ENCODE peak calls at places on chromosome 5, in six cellular contexts. A is H1, D is HepG2, V is SK-N-SH, B is K562, P is GM12878. W is an unnamed sample.

GRCh38 chr5:154487541-154487940 is 9.5 kb upstream of the HAND1 start:
- DNase-seq in A (no peak), D (no peak), V (peak; percentile 81), B (no peak), P (peak; percentile 60), W (no peak)

GRCh38 chr5:68225188-68225910 is 9.8 kb downstream of the PIK3R1 start:
- DNase-seq in A (no peak), D (peak; percentile 23), V (no peak), B (no peak), P (no peak), W (peak; percentile 40)

GRCh38 chr5:23466401-23466886 is 41.0 kb upstream of the PRDM9 start:
- DNase-seq in A (no peak), D (peak; percentile 75), V (no peak), B (no peak), P (no peak), W (no peak)

GRCh38 chr5:19369048-19369447 is 619.0 kb downstream of the CDH18 start:
- DNase-seq in A (no peak), D (no peak), V (no peak), B (no peak), P (no peak), W (no peak)

GRCh38 chr5:72093231-72093630 is 14.0 kb upstream of the MAP1B start:
- DNase-seq in A (no peak), D (no peak), V (no peak), B (no peak), P (no peak), W (no peak)

GRCh38 chr5:179275941-179276837 is 69.1 kb downstream of the ADAMTS2 start:
- DNase-seq in A (no peak), D (peak; percentile 26), V (no peak), B (peak; percentile 46), P (no peak), W (no peak)

GRCh38 chr5:141800629-141801028 is 77.6 kb downstream of the PCDH1 start:
- DNase-seq in A (no peak), D (no peak), V (peak; percentile 84), B (no peak), P (no peak), W (no peak)

GRCh38 chr5:1255081-1255561 is 29.9 kb downstream of the SLC6A18 start:
- DNase-seq in A (no peak), D (no peak), V (no peak), B (no peak), P (no peak), W (no peak)

GRCh38 chr5:53059281-53059680 is 50.3 kb downstream of the MOCS2 start:
- DNase-seq in A (no peak), D (no peak), V (no peak), B (no peak), P (no peak), W (no peak)

GRCh38 chr5:154583545-154584168 is 105.6 kb upstream of the HAND1 start:
- DNase-seq in A (no peak), D (no peak), V (no peak), B (no peak), P (no peak), W (no peak)

GRCh38 chr5:33370135-33370472 is 70.7 kb upstream of the TARS1 start:
- DNase-seq in A (no peak), D (no peak), V (no peak), B (no peak), P (no peak), W (no peak)

GRCh38 chr5:73022480-73023169 is 66.8 kb downstream of the FCHO2 start:
- DNase-seq in A (no peak), D (peak; percentile 86), V (no peak), B (no peak), P (no peak), W (no peak)

GRCh38 chr5:96014395-96014794 is 52.7 kb upstream of the ELL2 start:
- DNase-seq in A (no peak), D (no peak), V (no peak), B (no peak), P (no peak), W (no peak)

GRCh38 chr5:52774005-52774410 is 13.7 kb upstream of the ITGA1 start:
- DNase-seq in A (no peak), D (no peak), V (no peak), B (no peak), P (no peak), W (no peak)

GRCh38 chr5:133195250-133195649 is 143.4 kb downstream of the HSPA4 start:
- DNase-seq in A (no peak), D (no peak), V (no peak), B (no peak), P (no peak), W (no peak)

GRCh38 chr5:133196441-133197085 is 144.8 kb downstream of the HSPA4 start:
- DNase-seq in A (no peak), D (no peak), V (no peak), B (no peak), P (no peak), W (no peak)

GRCh38 chr5:133189881-133190280 is 138.1 kb downstream of the HSPA4 start:
- DNase-seq in A (no peak), D (no peak), V (no peak), B (no peak), P (no peak), W (no peak)

GRCh38 chr5:133192716-133193115 is 140.9 kb downstream of the HSPA4 start:
- DNase-seq in A (no peak), D (no peak), V (no peak), B (no peak), P (no peak), W (no peak)

GRCh38 chr5:133193794-133194193 is 142.0 kb downstream of the HSPA4 start:
- DNase-seq in A (no peak), D (no peak), V (no peak), B (no peak), P (no peak), W (no peak)
- TF ChIP-seq GABPA in A (no peak), D (no peak), V (no peak), B (no peak), P (no peak), W (no peak)

DNA sequence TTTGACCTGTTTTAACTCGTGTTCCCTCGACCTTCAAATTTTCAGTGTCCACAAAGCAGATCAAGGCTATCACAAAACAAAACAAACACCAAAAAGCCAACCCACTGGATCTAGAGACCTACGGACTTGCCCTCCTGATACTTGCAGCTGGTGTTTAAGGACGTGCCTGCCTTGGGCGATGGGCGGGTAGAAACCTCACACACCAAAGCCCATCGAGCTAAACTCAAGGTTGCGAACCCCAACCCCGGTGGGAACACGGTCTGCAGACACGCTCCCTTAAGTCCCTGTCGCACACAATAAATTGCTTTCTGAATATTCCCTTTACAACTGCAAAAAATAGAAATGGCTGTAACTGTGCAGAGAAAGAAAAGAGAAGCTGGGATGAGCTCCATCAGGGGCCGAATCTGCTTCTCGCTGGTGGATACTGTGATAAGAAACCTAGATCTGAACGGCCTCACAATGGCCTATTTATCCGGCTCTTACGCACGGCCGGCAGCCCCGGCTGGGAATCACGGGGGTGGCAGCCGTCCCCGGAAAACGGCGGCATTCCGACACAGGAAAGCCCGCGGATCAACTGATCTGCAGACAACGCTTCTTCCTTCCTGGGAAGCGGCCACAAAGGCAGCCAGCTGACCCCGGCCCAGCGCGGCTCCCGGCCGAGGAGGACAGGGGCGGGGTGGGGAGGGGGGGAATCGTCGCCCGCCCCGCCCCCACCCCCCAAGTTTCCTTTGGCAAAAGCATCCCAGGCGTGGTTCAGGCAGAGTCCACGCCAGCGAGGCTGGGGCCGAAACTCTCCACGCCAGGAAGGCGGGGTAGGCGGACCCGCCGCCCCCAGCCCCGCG is 247.4 kb upstream of the ANKRD55 start:
- DNase-seq in A (no peak), D (peak; percentile 96), V (peak; percentile 92), B (no peak), P (peak; percentile 9), W (no peak)
- H3K4me3 ChIP-seq in A (peak overlapping the region; percentile 39), D (peak overlapping the region; percentile 53), V (peak overlapping the region; percentile 61), B (no peak overlapping the region), P (peak overlapping the region; percentile 87), W (peak overlapping the region; percentile 47)

DNA sequence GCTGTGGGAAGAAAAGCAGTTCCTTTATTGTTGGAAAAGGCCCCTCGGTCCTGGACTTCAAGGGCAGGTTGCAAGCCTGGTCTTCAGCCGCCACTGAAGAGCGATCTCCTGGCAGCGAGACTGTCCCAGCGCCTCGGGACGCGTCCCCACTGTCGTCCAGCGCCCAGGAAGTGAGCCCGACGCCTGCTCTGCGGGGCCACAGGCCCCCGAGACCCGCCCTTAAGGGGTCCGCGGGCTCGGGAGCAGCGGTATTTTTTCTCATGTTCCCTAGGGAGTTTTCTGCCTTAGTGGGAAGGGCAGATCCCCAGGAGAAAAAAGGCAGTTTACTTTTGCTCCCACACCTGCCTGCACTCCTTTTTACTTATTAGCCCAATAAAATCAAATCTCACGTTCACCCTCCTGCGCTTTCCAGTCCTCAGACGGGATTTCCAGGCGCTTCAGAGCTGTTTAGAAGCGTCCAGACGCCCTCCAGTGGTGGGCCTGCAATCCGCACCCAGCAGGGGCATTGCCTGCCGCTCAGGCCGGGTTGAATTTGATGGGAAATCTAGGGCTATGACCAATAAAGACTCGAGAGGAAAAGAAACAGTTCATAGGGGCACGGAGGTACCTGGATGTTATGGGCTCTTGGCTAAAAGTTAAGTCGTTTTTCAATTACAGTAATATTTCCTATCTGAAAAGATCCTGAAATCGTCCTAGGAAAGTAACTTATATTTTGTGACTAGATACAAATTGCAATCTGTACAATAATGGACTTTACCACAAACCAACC is 2.8 kb upstream of the EFNA5 start:
- DNase-seq in A (peak; percentile 75), D (peak; percentile 66), V (peak; percentile 77), B (peak; percentile 74), P (peak; percentile 59), W (peak; percentile 47)
- TF ChIP-seq GABPA in A (no peak), D (no peak), V (no peak), B (no peak), P (no peak), W (no peak)

DNA sequence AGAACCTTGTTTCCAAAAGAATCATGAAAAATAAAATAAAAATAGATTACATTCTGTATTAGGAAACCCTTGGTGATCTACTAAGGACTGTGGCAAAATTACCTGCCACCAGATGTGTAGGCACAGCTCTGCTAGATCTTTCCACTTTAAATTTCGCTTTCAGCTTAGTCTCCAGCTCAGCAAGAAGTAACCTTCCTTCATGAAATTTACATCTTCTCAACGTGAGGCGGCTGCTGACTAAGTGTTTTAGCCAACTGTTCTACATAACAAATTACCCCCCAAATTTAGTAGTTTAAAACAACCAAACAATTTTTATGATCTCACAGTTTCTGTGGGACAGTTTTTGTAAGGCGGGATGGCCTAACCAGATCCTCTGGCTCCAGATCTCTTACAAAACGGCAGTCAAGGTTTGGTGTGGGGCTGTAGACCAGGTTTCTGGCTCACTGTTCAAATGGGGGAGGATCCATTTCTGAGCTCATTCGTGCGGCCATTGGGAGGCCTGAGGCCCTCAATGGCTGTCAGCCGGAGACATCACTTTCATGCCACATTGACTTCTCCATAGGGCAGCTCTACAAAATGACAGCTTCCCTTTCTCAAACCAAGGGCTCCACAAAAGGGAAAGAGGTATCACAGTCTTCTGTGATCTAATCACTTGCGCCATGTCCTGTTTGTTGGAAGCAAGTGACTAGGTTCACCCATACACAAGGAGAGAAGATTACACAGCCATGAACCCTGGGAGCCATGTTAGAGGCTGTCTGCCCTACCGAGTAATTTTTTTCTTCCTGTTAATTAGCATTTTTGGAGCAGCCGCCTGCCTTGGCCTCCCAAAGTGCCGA is 32.9 kb upstream of the GOLPH3 start:
- DNase-seq in A (no peak), D (no peak), V (no peak), B (no peak), P (no peak), W (peak; percentile 77)
- H3K4me3 ChIP-seq in A (no peak overlapping the region), D (no peak overlapping the region), V (no peak overlapping the region), B (no peak overlapping the region), P (no peak overlapping the region), W (no peak overlapping the region)

W was measured in HL-60.